ENCODE peak calls at places on chromosomes 7 and 10, in seven cellular contexts. G, Z, A, N, K, F and M are unnamed samples.
A peak's percentile ranks its signal among the peaks of the same experiment; 100 is the strongest.

GRCh38 chr7:27193335-27194001 is 6.4 kb downstream of the HOXA13 start:
- DNase-seq in G (no peak), Z (no peak), A (no peak), N (peak; percentile 64), K (peak; percentile 12), F (no peak), M (no peak)

GRCh38 chr7:107353701-107354100 is 116.2 kb upstream of the GPR22 start:
- DNase-seq in G (no peak), Z (no peak), A (no peak), N (no peak), K (no peak), F (no peak), M (no peak)

GRCh38 chr10:14906765-14907164 is 28.1 kb downstream of the SUV39H2 start:
- DNase-seq in G (no peak), Z (no peak), A (no peak), N (no peak), K (no peak), F (no peak), M (no peak)

GRCh38 chr7:122618603-122619189 is 80.2 kb downstream of the RNF133 start:
- DNase-seq in G (no peak), Z (no peak), A (no peak), N (no peak), K (no peak), F (no peak), M (no peak)

GRCh38 chr7:27235387-27236052 is 7.1 kb upstream of the EVX1 start:
- DNase-seq in G (peak; percentile 22), Z (no peak), A (peak; percentile 74), N (peak; percentile 92), K (no peak), F (no peak), M (peak; percentile 93)

GRCh38 chr7:25098096-25099046 is 26.7 kb downstream of the CYCS start:
- DNase-seq in G (peak; percentile 5), Z (peak; percentile 64), A (peak; percentile 64), N (peak; percentile 81), K (peak; percentile 15), F (peak; percentile 27), M (peak; percentile 85)

GRCh38 chr7:29408841-29409243 is 154.8 kb upstream of the PRR15 start:
- DNase-seq in G (peak; percentile 33), Z (peak; percentile 54), A (peak; percentile 55), N (peak; percentile 84), K (no peak), F (peak; percentile 45), M (peak; percentile 93)

GRCh38 chr7:124012864-124013263 is 20.0 kb downstream of the TMEM229A start:
- DNase-seq in G (no peak), Z (no peak), A (no peak), N (no peak), K (no peak), F (no peak), M (no peak)

GRCh38 chr10:106387063-106387462 is 777.4 kb downstream of the SORCS1 start:
- DNase-seq in G (no peak), Z (no peak), A (no peak), N (no peak), K (no peak), F (no peak), M (no peak)

GRCh38 chr10:35907548-35907947 is 265.5 kb upstream of the FZD8 start:
- DNase-seq in G (no peak), Z (no peak), A (no peak), N (peak; percentile 88), K (no peak), F (no peak), M (no peak)

GRCh38 chr10:24617771-24618396 is 105.8 kb downstream of the ARHGAP21 start:
- DNase-seq in G (peak; percentile 25), Z (peak; percentile 47), A (peak; percentile 42), N (peak; percentile 91), K (peak; percentile 17), F (peak; percentile 22), M (no peak)

GRCh38 chr7:149474309-149475120 is 13.7 kb upstream of the ZNF777 start:
- DNase-seq in G (no peak), Z (no peak), A (no peak), N (no peak), K (no peak), F (no peak), M (no peak)

GRCh38 chr7:94344826-94345225 is 49.9 kb upstream of the COL1A2 start:
- DNase-seq in G (no peak), Z (no peak), A (no peak), N (no peak), K (no peak), F (no peak), M (no peak)
- H3K4me1 ChIP-seq in G (no peaks in the 10 kb centered on the region), Z (no peaks in the 10 kb centered on the region), A (no peaks in the 10 kb centered on the region), N (peaks cover 10% of the 10 kb centered on the region), K (peaks cover 19% of the 10 kb centered on the region), F (no peaks in the 10 kb centered on the region), M (peaks cover 54% of the 10 kb centered on the region)

GRCh38 chr10:57880441-57881301 is 387.0 kb downstream of the IPMK start:
- DNase-seq in G (no peak), Z (no peak), A (no peak), N (no peak), K (no peak), F (no peak), M (no peak)
- H3K4me1 ChIP-seq in G (peaks cover 8% of the 10 kb centered on the region), Z (no peaks in the 10 kb centered on the region), A (no peaks in the 10 kb centered on the region), N (no peaks in the 10 kb centered on the region), K (no peaks in the 10 kb centered on the region), F (no peaks in the 10 kb centered on the region), M (no peaks in the 10 kb centered on the region)

DNA sequence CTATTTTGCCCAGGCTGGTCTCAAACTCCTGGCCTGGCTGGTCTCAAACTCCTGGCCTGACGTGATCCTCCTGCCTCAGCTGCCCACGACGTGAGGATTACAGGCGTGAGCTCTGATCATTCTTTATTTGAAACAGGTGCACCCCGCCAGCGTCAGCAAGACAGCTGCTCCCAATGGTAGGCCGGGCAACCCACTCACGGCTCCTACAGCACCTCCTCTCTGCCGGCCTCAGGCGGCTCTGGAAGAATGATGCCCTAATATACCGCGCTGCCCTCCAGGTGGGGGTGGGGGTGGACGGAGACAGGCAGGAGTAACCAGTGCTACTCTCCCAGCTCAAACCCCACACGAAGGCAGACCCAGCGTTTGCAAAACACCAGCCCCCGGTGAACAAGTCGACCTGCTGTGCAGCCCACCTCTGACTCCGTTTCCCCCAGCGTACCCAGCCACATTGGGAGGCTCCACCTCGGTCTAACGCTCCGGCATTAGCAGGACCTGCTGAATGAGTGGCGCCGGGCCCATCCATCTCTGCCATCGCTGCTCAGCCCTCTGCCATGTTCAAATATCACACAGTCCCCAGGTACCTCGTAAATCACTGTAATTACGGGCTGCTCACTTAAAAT is 148.6 kb downstream of the ELFN1 start:
- DNase-seq in G (no peak), Z (no peak), A (no peak), N (peak; percentile 35), K (no peak), F (no peak), M (peak; percentile 17)
- H3K4me1 ChIP-seq in G (no peaks in the 10 kb centered on the region), Z (peaks cover 11% of the 10 kb centered on the region), A (no peaks in the 10 kb centered on the region), N (no peaks in the 10 kb centered on the region), K (no peaks in the 10 kb centered on the region), F (peaks cover 7% of the 10 kb centered on the region), M (no peaks in the 10 kb centered on the region)

GRCh38 chr7:77542399-77542798 is 5.3 kb downstream of the PTPN12 start:
- DNase-seq in G (no peak), Z (no peak), A (no peak), N (no peak), K (no peak), F (no peak), M (no peak)

GRCh38 chr7:77543910-77544309 is 6.8 kb downstream of the PTPN12 start:
- DNase-seq in G (no peak), Z (no peak), A (no peak), N (no peak), K (no peak), F (no peak), M (no peak)

GRCh38 chr7:77548222-77548621 is 11.1 kb downstream of the PTPN12 start:
- DNase-seq in G (no peak), Z (no peak), A (no peak), N (no peak), K (no peak), F (no peak), M (no peak)

GRCh38 chr7:77542895-77543294 is 5.8 kb downstream of the PTPN12 start:
- DNase-seq in G (no peak), Z (no peak), A (no peak), N (no peak), K (no peak), F (no peak), M (no peak)

DNA sequence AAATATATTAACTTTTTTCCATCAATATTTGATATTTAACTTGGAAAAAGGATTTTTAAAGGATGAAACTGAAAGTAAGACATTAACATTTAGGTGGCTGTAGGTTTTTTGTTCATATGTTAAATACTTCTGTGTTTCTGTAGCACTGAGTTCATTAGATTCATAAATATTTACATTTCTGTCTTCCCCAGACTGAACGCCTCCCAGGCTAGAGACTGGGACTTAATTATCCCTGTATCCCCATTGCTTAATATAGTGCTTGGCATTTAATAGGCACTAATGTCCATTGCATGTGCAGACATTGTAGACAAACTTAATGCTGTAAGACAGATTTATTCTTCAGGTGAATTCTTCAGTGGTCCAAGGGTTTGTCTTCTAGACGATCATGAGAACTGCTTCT is 7.4 kb downstream of the PTPN12 start:
- DNase-seq in G (no peak), Z (no peak), A (no peak), N (no peak), K (no peak), F (no peak), M (no peak)
- H3K4me1 ChIP-seq in G (peaks cover 23% of the 10 kb centered on the region), Z (peaks cover 17% of the 10 kb centered on the region), A (peaks cover 51% of the 10 kb centered on the region), N (peaks cover 5% of the 10 kb centered on the region), K (peaks cover 47% of the 10 kb centered on the region), F (peaks cover 64% of the 10 kb centered on the region), M (peaks cover 23% of the 10 kb centered on the region)

DNA sequence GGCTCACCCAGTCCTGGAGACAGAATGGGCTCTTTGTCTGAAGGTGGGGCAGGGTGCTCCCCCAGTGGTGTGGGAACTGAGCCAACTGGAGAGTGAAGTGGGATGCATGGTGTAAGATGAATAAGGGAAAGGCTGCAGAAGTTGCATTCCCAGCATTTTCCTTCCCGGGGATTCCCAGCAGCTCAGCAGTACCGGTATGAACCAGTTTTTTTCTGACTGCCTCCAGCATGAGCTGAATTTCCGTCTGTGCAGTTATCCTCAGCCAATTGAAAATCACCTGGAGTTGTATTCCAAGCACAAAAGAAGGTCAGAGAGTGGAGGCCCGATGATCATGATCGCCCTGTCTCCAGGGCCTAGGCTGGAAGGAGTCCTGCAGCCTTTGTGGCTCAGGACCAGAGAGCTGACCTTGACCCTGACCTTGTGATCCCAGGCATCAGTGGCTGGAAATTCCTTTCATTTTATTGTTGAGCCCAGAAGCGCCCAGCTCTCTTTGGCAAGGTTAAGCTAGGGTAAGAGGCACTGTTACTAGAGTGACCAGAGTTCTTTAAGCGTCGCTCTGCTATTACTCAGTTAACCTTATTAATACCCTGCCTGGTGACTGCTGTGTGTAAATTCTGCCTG is 33.4 kb downstream of the OGDH start:
- DNase-seq in G (peak; percentile 52), Z (no peak), A (peak; percentile 73), N (peak; percentile 56), K (peak; percentile 25), F (peak; percentile 42), M (peak; percentile 88)
- H3K4me1 ChIP-seq in G (peaks cover 40% of the 10 kb centered on the region), Z (peaks cover 80% of the 10 kb centered on the region), A (peaks cover 58% of the 10 kb centered on the region), N (no peaks in the 10 kb centered on the region), K (peaks cover 46% of the 10 kb centered on the region), F (peaks cover 80% of the 10 kb centered on the region), M (peaks cover 35% of the 10 kb centered on the region)

DNA sequence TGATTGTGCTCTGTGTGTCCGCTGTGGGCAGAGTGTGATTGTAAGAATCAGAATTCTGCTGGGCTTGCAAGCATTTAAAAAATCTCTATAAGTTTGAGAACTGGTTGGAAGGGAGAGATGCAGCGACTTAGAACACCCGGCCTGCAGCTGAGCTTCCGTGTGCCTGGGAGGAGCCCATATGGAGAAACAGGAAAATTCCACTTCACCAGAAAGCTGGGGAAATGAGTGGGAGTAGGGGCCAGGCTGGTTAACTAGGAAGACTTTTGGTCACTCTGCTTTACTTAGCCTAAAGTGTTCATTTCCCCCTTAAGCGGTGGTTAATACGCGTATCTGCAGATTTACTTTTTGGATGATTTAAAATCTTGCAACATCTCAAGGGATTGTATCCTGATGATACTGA is 72.2 kb downstream of the TCF7L2 start:
- DNase-seq in G (no peak), Z (no peak), A (no peak), N (no peak), K (no peak), F (no peak), M (no peak)
- H3K4me1 ChIP-seq in G (peaks cover 40% of the 10 kb centered on the region), Z (no peaks in the 10 kb centered on the region), A (no peaks in the 10 kb centered on the region), N (peaks cover 17% of the 10 kb centered on the region), K (peaks cover 30% of the 10 kb centered on the region), F (peaks cover 64% of the 10 kb centered on the region), M (peaks cover 11% of the 10 kb centered on the region)